ENCODE peak calls at places on chromosomes 13 and 19, in five cellular contexts. One of them, this sample, is unnamed.

GRCh38 chr13:102800145-102801041 is 1.5 kb downstream of the BIVM start:
- DNase-seq in kidney: peak; percentile 95
- DNase-seq in transverse colon: peak; percentile 87
- DNase-seq in A549: peak; percentile 76
- DNase-seq in HCT116: peak; percentile 34
- DNase-seq in this sample: peak; percentile 90

GRCh38 chr19:42965204-42965603 is 28.2 kb upstream of the PSG7 start:
- DNase-seq in kidney: no peak
- DNase-seq in transverse colon: no peak
- DNase-seq in A549: no peak
- DNase-seq in HCT116: no peak
- DNase-seq in this sample: no peak

GRCh38 chr19:39671739-39672363 is 16.1 kb downstream of the LGALS16 start:
- DNase-seq in kidney: no peak
- DNase-seq in transverse colon: no peak
- DNase-seq in A549: peak; percentile 83
- DNase-seq in HCT116: peak; percentile 66
- DNase-seq in this sample: peak; percentile 82

GRCh38 chr13:102771298-102772041 is 2.1 kb downstream of the TEX30 start:
- DNase-seq in kidney: no peak
- DNase-seq in transverse colon: no peak
- DNase-seq in A549: no peak
- DNase-seq in HCT116: no peak
- DNase-seq in this sample: no peak

GRCh38 chr13:96652506-96652905 is 341.8 kb downstream of the OXGR1 start:
- DNase-seq in kidney: no peak
- DNase-seq in transverse colon: no peak
- DNase-seq in A549: no peak
- DNase-seq in HCT116: no peak
- DNase-seq in this sample: no peak

GRCh38 chr19:32373614-32374295 is 28.3 kb downstream of the ZNF507 start:
- DNase-seq in kidney: no peak
- DNase-seq in transverse colon: peak; percentile 42
- DNase-seq in A549: peak; percentile 100
- DNase-seq in HCT116: peak; percentile 94
- DNase-seq in this sample: no peak

GRCh38 chr13:113159701-113160100 is 1.3 kb downstream of the PROZ start:
- DNase-seq in kidney: no peak
- DNase-seq in transverse colon: no peak
- DNase-seq in A549: no peak
- DNase-seq in HCT116: no peak
- DNase-seq in this sample: no peak

GRCh38 chr19:1264801-1265610 is 4.1 kb upstream of the CIRBP start:
- DNase-seq in kidney: peak; percentile 93
- DNase-seq in transverse colon: peak; percentile 79
- DNase-seq in A549: peak; percentile 86
- DNase-seq in HCT116: no peak
- DNase-seq in this sample: peak; percentile 75

GRCh38 chr19:56295531-56296455 is 18.8 kb downstream of the ZSCAN5A start:
- DNase-seq in kidney: no peak
- DNase-seq in transverse colon: no peak
- DNase-seq in A549: no peak
- DNase-seq in HCT116: no peak
- DNase-seq in this sample: no peak

GRCh38 chr19:30060872-30061556 is 119.0 kb downstream of the URI1 start:
- DNase-seq in kidney: no peak
- DNase-seq in transverse colon: no peak
- DNase-seq in A549: no peak
- DNase-seq in HCT116: no peak
- DNase-seq in this sample: no peak

GRCh38 chr13:108963846-108964600 is 334.6 kb downstream of the MYO16 start:
- DNase-seq in kidney: no peak
- DNase-seq in transverse colon: no peak
- DNase-seq in A549: no peak
- DNase-seq in HCT116: no peak
- DNase-seq in this sample: no peak

GRCh38 chr19:33194884-33195710 is 967 bp downstream of the LRP3 start:
- DNase-seq in kidney: peak; percentile 79
- DNase-seq in transverse colon: peak; percentile 24
- DNase-seq in A549: peak; percentile 65
- DNase-seq in HCT116: no peak
- DNase-seq in this sample: no peak

GRCh38 chr19:435707-436412 is 25.0 kb downstream of the SHC2 start:
- DNase-seq in kidney: no peak
- DNase-seq in transverse colon: no peak
- DNase-seq in A549: no peak
- DNase-seq in HCT116: no peak
- DNase-seq in this sample: no peak

GRCh38 chr13:86725105-86725504 is 925.9 kb upstream of the SLITRK6 start:
- DNase-seq in kidney: no peak
- DNase-seq in transverse colon: no peak
- DNase-seq in A549: no peak
- DNase-seq in HCT116: no peak
- DNase-seq in this sample: no peak

GRCh38 chr13:114021464-114022308 is 47.8 kb upstream of the C13orf46 start:
- DNase-seq in kidney: no peak
- DNase-seq in transverse colon: no peak
- DNase-seq in A549: no peak
- DNase-seq in HCT116: no peak
- DNase-seq in this sample: no peak

GRCh38 chr13:100182894-100183490 is 94.1 kb downstream of the PCCA start:
- DNase-seq in kidney: no peak
- DNase-seq in transverse colon: no peak
- DNase-seq in A549: no peak
- DNase-seq in HCT116: no peak
- DNase-seq in this sample: no peak

GRCh38 chr13:27476943-27477681 is 26.7 kb upstream of the MTIF3 start:
- DNase-seq in kidney: no peak
- DNase-seq in transverse colon: no peak
- DNase-seq in A549: peak; percentile 45
- DNase-seq in HCT116: no peak
- DNase-seq in this sample: peak; percentile 78

GRCh38 chr19:18657590-18658365 is 20.9 kb downstream of the KLHL26 start:
- DNase-seq in kidney: peak; percentile 88
- DNase-seq in transverse colon: no peak
- DNase-seq in A549: peak; percentile 29
- DNase-seq in HCT116: no peak
- DNase-seq in this sample: peak; percentile 47

GRCh38 chr13:51646041-51646670 is 61.9 kb downstream of the WDFY2 start:
- DNase-seq in kidney: no peak
- DNase-seq in transverse colon: no peak
- DNase-seq in A549: no peak
- DNase-seq in HCT116: no peak
- DNase-seq in this sample: no peak

GRCh38 chr13:111897846-111898215 is 169.1 kb upstream of the SOX1 start:
- DNase-seq in kidney: no peak
- DNase-seq in transverse colon: no peak
- DNase-seq in A549: no peak
- DNase-seq in HCT116: no peak
- DNase-seq in this sample: no peak

GRCh38 chr13:111900390-111901180 is 166.4 kb upstream of the SOX1 start:
- DNase-seq in kidney: no peak
- DNase-seq in transverse colon: no peak
- DNase-seq in A549: no peak
- DNase-seq in HCT116: no peak
- DNase-seq in this sample: no peak

GRCh38 chr13:111897178-111897845 is 169.6 kb upstream of the SOX1 start:
- DNase-seq in kidney: no peak
- DNase-seq in transverse colon: no peak
- DNase-seq in A549: no peak
- DNase-seq in HCT116: no peak
- DNase-seq in this sample: no peak

GRCh38 chr13:111899714-111900389 is 167.1 kb upstream of the SOX1 start:
- DNase-seq in kidney: no peak
- DNase-seq in transverse colon: no peak
- DNase-seq in A549: no peak
- DNase-seq in HCT116: no peak
- DNase-seq in this sample: no peak

GRCh38 chr13:111898956-111899713 is 167.8 kb upstream of the SOX1 start:
- DNase-seq in kidney: no peak
- DNase-seq in transverse colon: no peak
- DNase-seq in A549: no peak
- DNase-seq in HCT116: no peak
- DNase-seq in this sample: no peak
- H3K4me3 ChIP-seq in kidney: no peak overlapping the region
- H3K4me3 ChIP-seq in transverse colon: no peak overlapping the region
- H3K4me3 ChIP-seq in A549: no peak overlapping the region
- H3K4me3 ChIP-seq in HCT116: no peak overlapping the region
- H3K4me3 ChIP-seq in this sample: no peak overlapping the region

GRCh38 chr13:105956891-105957290 is 578.6 kb downstream of the EFNB2 start:
- DNase-seq in kidney: no peak
- DNase-seq in transverse colon: no peak
- DNase-seq in A549: no peak
- DNase-seq in HCT116: no peak
- DNase-seq in this sample: no peak
- TF ChIP-seq CTCF in kidney: no peak
- TF ChIP-seq CTCF in transverse colon: no peak
- TF ChIP-seq CTCF in A549: no peak
- TF ChIP-seq CTCF in HCT116: no peak
- TF ChIP-seq CTCF in this sample: no peak

DNA sequence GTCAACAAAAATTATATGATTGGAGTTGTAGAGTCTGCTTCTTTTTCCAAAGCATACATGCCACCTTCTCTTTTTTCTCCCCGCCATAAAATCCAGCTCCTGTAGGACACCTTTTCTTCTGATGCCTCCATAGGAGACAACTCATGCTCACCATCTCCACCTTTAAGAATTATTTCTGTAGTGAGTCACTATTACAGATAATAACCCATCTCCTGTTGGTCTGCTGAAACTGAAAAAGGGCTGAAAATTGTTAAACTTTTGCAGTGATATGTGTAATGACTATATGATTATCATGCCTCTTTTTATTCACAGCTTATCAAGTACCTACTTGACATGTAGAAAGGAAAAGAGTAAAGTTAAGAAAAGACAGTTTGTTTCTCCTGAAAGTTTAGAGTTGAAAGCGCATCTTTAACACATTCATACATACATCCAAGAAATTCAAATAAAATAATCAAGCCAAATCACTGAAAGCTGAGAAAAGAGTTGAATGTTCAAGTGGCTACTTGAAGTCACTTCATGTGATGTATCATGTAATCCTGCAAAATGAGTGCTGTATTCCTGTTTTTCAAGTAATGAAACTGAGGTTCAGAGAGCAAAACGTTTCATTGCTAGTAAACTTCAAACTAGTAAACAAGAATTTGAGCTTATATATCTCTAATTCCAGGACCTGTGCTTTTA is 35.5 kb upstream of the LPAR6 start:
- DNase-seq in kidney: no peak
- DNase-seq in transverse colon: no peak
- DNase-seq in A549: no peak
- DNase-seq in HCT116: no peak
- DNase-seq in this sample: no peak
- H3K4me3 ChIP-seq in kidney: peak overlapping the region; percentile 10
- H3K4me3 ChIP-seq in transverse colon: no peak overlapping the region
- H3K4me3 ChIP-seq in A549: no peak overlapping the region
- H3K4me3 ChIP-seq in HCT116: no peak overlapping the region
- H3K4me3 ChIP-seq in this sample: no peak overlapping the region

GRCh38 chr13:57582032-57582431 is 49.5 kb upstream of the PCDH17 start:
- DNase-seq in kidney: peak; percentile 38
- DNase-seq in transverse colon: no peak
- DNase-seq in A549: no peak
- DNase-seq in HCT116: no peak
- DNase-seq in this sample: no peak
- TF ChIP-seq CTCF in kidney: no peak
- TF ChIP-seq CTCF in transverse colon: no peak
- TF ChIP-seq CTCF in A549: no peak
- TF ChIP-seq CTCF in HCT116: no peak
- TF ChIP-seq CTCF in this sample: no peak